ENCODE peak calls at places on chromosomes 1 and 21, in four cellular contexts. U, V, S and E are unnamed samples.

GRCh38 chr1:109341944-109342925 is 35.4 kb upstream of the MYBPHL start:
- DNase-seq in U (no peak), V (no peak), S (no peak), E (no peak)

GRCh38 chr1:10457910-10458309 is 8.1 kb downstream of the CORT start:
- DNase-seq in U (no peak), V (no peak), S (no peak), E (no peak)

GRCh38 chr1:87436534-87436933 is 107.9 kb downstream of the LMO4 start:
- DNase-seq in U (peak), V (no peak), S (no peak), E (no peak)

GRCh38 chr1:13517193-13517812 is 3.5 kb upstream of the LRRC38 start:
- DNase-seq in U (no peak), V (no peak), S (no peak), E (no peak)

GRCh38 chr21:42850866-42851391 is 28.4 kb downstream of the WDR4 start:
- DNase-seq in U (no peak), V (no peak), S (no peak), E (no peak)

GRCh38 chr1:228288536-228289238 is 80.8 kb downstream of the OBSCN start:
- DNase-seq in U (no peak), V (no peak), S (no peak), E (no peak)

GRCh38 chr1:27435566-27436203 is 43.3 kb downstream of the GPR3 start:
- DNase-seq in U (peak), V (no peak), S (no peak), E (no peak)

GRCh38 chr1:55065649-55066048 is 26.3 kb downstream of the PCSK9 start:
- DNase-seq in U (no peak), V (no peak), S (no peak), E (no peak)

GRCh38 chr1:204972461-204972860 is 70.6 kb upstream of the CNTN2 start:
- DNase-seq in U (no peak), V (no peak), S (no peak), E (no peak)

GRCh38 chr21:35581640-35582039 is 478.7 kb downstream of the SETD4 start:
- DNase-seq in U (peak), V (no peak), S (no peak), E (no peak)